ENCODE peak calls at places on chromosomes 13 and 19, in four cellular contexts. Y is ovary, D is HCT116, W is testis. P is an unnamed sample.

GRCh38 chr19:16470911-16471811 is 609 bp downstream of the EPS15L1 start:
- DNase-seq in Y (no peak), D (no peak), W (no peak), P (peak)

GRCh38 chr19:39078436-39079200 is 5.5 kb upstream of the ACP7 start:
- DNase-seq in Y (no peak), W (no peak), D (peak), P (no peak)

GRCh38 chr19:5455367-5456129 is at the start of gene ZNRF4:
- DNase-seq in W (no peak), D (no peak), Y (no peak), P (no peak)

GRCh38 chr19:6057651-6058365 is 52.5 kb downstream of the RFX2 start:
- DNase-seq in D (no peak), Y (no peak), W (peak), P (no peak)

GRCh38 chr13:25324100-25324499 is 22.7 kb downstream of the NUP58 start:
- DNase-seq in D (no peak), Y (no peak), W (no peak), P (no peak)

GRCh38 chr19:6011794-6012193 is 33.9 kb upstream of the RANBP3 start:
- DNase-seq in W (no peak), D (no peak), Y (no peak), P (no peak)

GRCh38 chr19:53079313-53079924 is 23.8 kb downstream of the ZNF160 start:
- DNase-seq in D (no peak), W (no peak), Y (no peak), P (no peak)

GRCh38 chr13:46586766-46587509 is 34.0 kb downstream of the LRCH1 start:
- DNase-seq in Y (no peak), D (no peak), W (no peak), P (no peak)

GRCh38 chr19:46728693-46729339 is 11.9 kb upstream of the PRKD2 start:
- DNase-seq in D (no peak), Y (peak), W (peak), P (peak)

GRCh38 chr13:92842145-92842544 is 384.5 kb upstream of the GPC6 start:
- DNase-seq in Y (no peak), W (no peak), D (no peak), P (no peak)

GRCh38 chr19:53511933-53512374 is 26.0 kb upstream of the ZNF331 start:
- DNase-seq in Y (peak), D (peak), W (peak), P (peak)

GRCh38 chr13:72788831-72789230 is 6.9 kb downstream of the PIBF1 start:
- DNase-seq in W (no peak), D (no peak), Y (no peak), P (no peak)

GRCh38 chr19:5059191-5059579 is 90.3 kb downstream of the KDM4B start:
- DNase-seq in D (no peak), W (no peak), Y (no peak), P (no peak)

GRCh38 chr13:42484396-42484795 is 89.6 kb upstream of the TNFSF11 start:
- DNase-seq in W (no peak), D (no peak), Y (no peak), P (no peak)
- TF ChIP-seq POLR2A in W (no peak), D (no peak), Y (no peak), P (no peak)

DNA sequence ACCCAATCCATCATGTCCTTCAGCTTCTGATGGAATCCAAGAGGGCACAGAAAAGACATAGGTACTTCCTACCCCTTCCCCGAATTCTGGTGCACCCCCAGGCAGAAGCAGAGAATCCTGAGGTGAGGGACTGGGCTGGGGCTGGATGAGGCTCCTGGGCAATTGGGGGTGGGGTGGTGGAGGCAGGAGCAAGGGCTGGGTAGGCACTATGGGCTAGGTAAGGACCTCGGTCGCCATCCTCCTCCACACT is 2.8 kb upstream of the KCNC3 start:
- DNase-seq in D (no peak), Y (no peak), W (no peak), P (no peak)
- H3K4me3 ChIP-seq in D (no peak), Y (no peak), W (no peak), P (no peak)

GRCh38 chr19:2037676-2038255 is 13.3 kb downstream of the MKNK2 start:
- DNase-seq in Y (peak), W (no peak), D (no peak), P (no peak)
- TF ChIP-seq POLR2A in Y (no peak), W (no peak), D (no peak), P (no peak)

GRCh38 chr13:40983725-40984669 is 35.1 kb downstream of the ELF1 start:
- DNase-seq in W (no peak), D (no peak), Y (no peak), P (no peak)

GRCh38 chr13:40986328-40986856 is 32.7 kb downstream of the ELF1 start:
- DNase-seq in W (no peak), Y (no peak), D (no peak), P (no peak)

GRCh38 chr13:40983269-40983668 is 35.8 kb downstream of the ELF1 start:
- DNase-seq in Y (no peak), W (no peak), D (no peak), P (no peak)

GRCh38 chr13:40985596-40986327 is 33.4 kb downstream of the ELF1 start:
- DNase-seq in D (no peak), W (no peak), Y (no peak), P (no peak)

GRCh38 chr13:40984670-40985366 is 34.3 kb downstream of the ELF1 start:
- DNase-seq in Y (no peak), D (no peak), W (no peak), P (no peak)
- H3K4me3 ChIP-seq in Y (peak), D (no peak), W (no peak), P (no peak)

GRCh38 chr19:18869231-18869575 is 26.8 kb downstream of the CERS1 start:
- DNase-seq in W (no peak), D (no peak), Y (no peak), P (no peak)
- TF ChIP-seq POLR2A in W (no peak), D (no peak), Y (no peak), P (no peak)

GRCh38 chr13:111177081-111177711 is 62.1 kb downstream of the ARHGEF7 start:
- DNase-seq in D (no peak), Y (no peak), W (no peak), P (peak)

GRCh38 chr13:111175948-111176347 is 60.8 kb downstream of the ARHGEF7 start:
- DNase-seq in Y (no peak), W (no peak), D (no peak), P (no peak)

GRCh38 chr13:111176421-111176820 is 61.3 kb downstream of the ARHGEF7 start:
- DNase-seq in Y (no peak), D (no peak), W (no peak), P (no peak)

GRCh38 chr13:111178417-111178816 is 63.3 kb downstream of the ARHGEF7 start:
- DNase-seq in D (no peak), W (no peak), Y (no peak), P (no peak)

DNA sequence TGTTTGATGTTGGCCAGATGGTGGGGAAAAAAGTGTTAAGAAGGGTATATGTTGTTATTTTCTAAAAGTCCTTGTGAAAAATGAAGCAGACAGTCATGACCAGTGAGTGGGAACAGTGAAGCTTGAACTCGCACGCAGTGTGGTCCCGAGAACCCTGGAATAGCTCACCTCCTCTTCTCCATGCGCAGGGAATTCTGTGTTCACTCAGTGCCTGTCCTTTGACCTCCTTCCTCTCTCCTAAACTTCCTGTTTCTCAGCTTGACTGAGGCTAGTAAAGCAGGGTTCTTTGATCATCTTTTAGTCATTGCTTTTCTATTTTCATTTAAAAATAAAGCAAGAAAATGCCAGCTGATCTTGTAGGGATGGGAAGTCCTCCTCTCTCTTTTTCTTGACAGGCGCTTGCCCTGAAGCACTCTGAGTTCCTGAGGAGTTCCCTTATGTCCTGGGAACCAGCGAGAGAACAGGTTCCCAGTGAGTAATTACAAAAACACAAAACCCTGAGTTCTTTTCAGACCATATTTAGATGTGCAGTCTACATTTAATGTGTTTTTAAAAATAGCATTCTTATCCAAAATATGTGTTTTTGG is 62.8 kb downstream of the ARHGEF7 start:
- DNase-seq in D (no peak), Y (no peak), W (no peak), P (no peak)
- H3K4me3 ChIP-seq in D (no peak), Y (no peak), W (no peak), P (no peak)

P was measured in body of pancreas.